ENCODE peak calls at places on chromosome 7, in four cellular contexts. X is A549, K is upper lobe of left lung, R is K562. H is an unnamed sample.

GRCh38 chr7:33744293-33744692 is 161.0 kb upstream of the BMPER start:
- DNase-seq in K (no peak), R (peak; percentile 34), X (peak; percentile 48), H (peak; percentile 54)

GRCh38 chr7:155602750-155603149 is 41.7 kb upstream of the RBM33 start:
- DNase-seq in R (no peak), X (no peak), K (no peak), H (no peak)

GRCh38 chr7:16412535-16413247 is 8.6 kb downstream of the CRPPA start:
- DNase-seq in K (no peak), X (no peak), R (no peak), H (no peak)

GRCh38 chr7:93921190-93921585 is 347 bp upstream of the GNG11 start:
- DNase-seq in X (peak; percentile 25), R (no peak), K (no peak), H (no peak)

GRCh38 chr7:81929386-81929785 is 159.5 kb upstream of the HGF start:
- DNase-seq in K (no peak), X (no peak), R (no peak), H (no peak)

GRCh38 chr7:98864726-98865420 is 4.9 kb downstream of the TMEM130 start:
- DNase-seq in K (no peak), X (no peak), R (no peak), H (no peak)

GRCh38 chr7:95102662-95103061 is 195.3 kb downstream of the PPP1R9A start:
- DNase-seq in K (no peak), R (no peak), X (peak; percentile 17), H (no peak)

GRCh38 chr7:104973227-104973626 is 40.8 kb upstream of the KMT2E start:
- DNase-seq in K (no peak), R (no peak), X (no peak), H (no peak)

GRCh38 chr7:50533849-50534248 is 31.4 kb downstream of the DDC start:
- DNase-seq in X (peak; percentile 42), K (no peak), R (no peak), H (no peak)

GRCh38 chr7:20331231-20331880 is 656 bp downstream of the ITGB8 start:
- DNase-seq in K (peak; percentile 27), X (peak; percentile 14), R (no peak), H (peak; percentile 43)

GRCh38 chr7:129786825-129787563 is 165.8 kb downstream of the UBE2H start:
- DNase-seq in X (no peak), K (no peak), R (no peak), H (no peak)

GRCh38 chr7:131657881-131658280 is 101.5 kb upstream of the PODXL start:
- DNase-seq in R (no peak), K (no peak), X (no peak), H (no peak)

GRCh38 chr7:38584443-38585210 is 46.5 kb downstream of the AMPH start:
- DNase-seq in X (no peak), K (no peak), R (no peak), H (peak; percentile 49)

GRCh38 chr7:34107306-34107705 is 202.0 kb downstream of the BMPER start:
- DNase-seq in X (no peak), K (no peak), R (no peak), H (no peak)

GRCh38 chr7:151247611-151248176 is 800 bp downstream of the SMARCD3 start:
- DNase-seq in R (peak; percentile 43), X (no peak), K (no peak), H (no peak)

GRCh38 chr7:95543312-95543711 is 53.0 kb downstream of the PDK4 start:
- DNase-seq in K (no peak), X (no peak), R (no peak), H (no peak)

GRCh38 chr7:49986191-49986590 is 106.9 kb downstream of the ZPBP start:
- DNase-seq in X (no peak), R (no peak), K (no peak), H (no peak)

GRCh38 chr7:106609416-106609815 is 51.5 kb downstream of the CCDC71L start:
- DNase-seq in X (no peak), R (no peak), K (no peak), H (no peak)

GRCh38 chr7:114930107-114930521 is 8.2 kb downstream of the MDFIC start:
- DNase-seq in X (no peak), K (no peak), R (no peak), H (no peak)

GRCh38 chr7:151115121-151115835 is 29.0 kb downstream of the AGAP3 start:
- DNase-seq in R (no peak), K (no peak), X (no peak), H (no peak)

GRCh38 chr7:82624337-82624736 is 180.8 kb upstream of the CACNA2D1 start:
- DNase-seq in R (no peak), X (no peak), K (no peak), H (no peak)

GRCh38 chr7:34096135-34096775 is 190.9 kb downstream of the BMPER start:
- DNase-seq in R (no peak), K (peak; percentile 31), X (peak; percentile 11), H (peak; percentile 52)

GRCh38 chr7:67525588-67525987 is 529.0 kb downstream of the TYW1 start:
- DNase-seq in X (no peak), R (no peak), K (no peak), H (no peak)

GRCh38 chr7:35816514-35816913 is 15.7 kb downstream of the SEPTIN7 start:
- DNase-seq in K (no peak), X (no peak), R (no peak), H (no peak)

GRCh38 chr7:149814494-149814893 is 23.7 kb upstream of the ZNF862 start:
- DNase-seq in R (no peak), K (no peak), X (no peak), H (no peak)

GRCh38 chr7:149196151-149196704 is 882 bp downstream of the ZNF282 start:
- DNase-seq in K (no peak), R (peak; percentile 40), X (peak; percentile 18), H (no peak)

GRCh38 chr7:3289996-3290395 is 11.1 kb upstream of the SDK1 start:
- DNase-seq in R (no peak), X (no peak), K (no peak), H (no peak)

GRCh38 chr7:5495581-5496375 is 72.1 kb upstream of the TNRC18 start:
- DNase-seq in X (no peak), R (no peak), K (no peak), H (no peak)

GRCh38 chr7:33733865-33734650 is 171.3 kb upstream of the BMPER start:
- DNase-seq in R (no peak), X (no peak), K (peak; percentile 37), H (no peak)

GRCh38 chr7:77444123-77444522 is 28.0 kb upstream of the GSAP start:
- DNase-seq in X (no peak), R (no peak), K (peak; percentile 59), H (no peak)

GRCh38 chr7:45001138-45001694 is 1.2 kb downstream of the CCM2 start:
- DNase-seq in X (no peak), K (peak; percentile 41), R (peak; percentile 85), H (peak; percentile 33)
- TF ChIP-seq POLR2A in X (no peak), K (no peak), R (peak; percentile 16), H (no peak)

DNA sequence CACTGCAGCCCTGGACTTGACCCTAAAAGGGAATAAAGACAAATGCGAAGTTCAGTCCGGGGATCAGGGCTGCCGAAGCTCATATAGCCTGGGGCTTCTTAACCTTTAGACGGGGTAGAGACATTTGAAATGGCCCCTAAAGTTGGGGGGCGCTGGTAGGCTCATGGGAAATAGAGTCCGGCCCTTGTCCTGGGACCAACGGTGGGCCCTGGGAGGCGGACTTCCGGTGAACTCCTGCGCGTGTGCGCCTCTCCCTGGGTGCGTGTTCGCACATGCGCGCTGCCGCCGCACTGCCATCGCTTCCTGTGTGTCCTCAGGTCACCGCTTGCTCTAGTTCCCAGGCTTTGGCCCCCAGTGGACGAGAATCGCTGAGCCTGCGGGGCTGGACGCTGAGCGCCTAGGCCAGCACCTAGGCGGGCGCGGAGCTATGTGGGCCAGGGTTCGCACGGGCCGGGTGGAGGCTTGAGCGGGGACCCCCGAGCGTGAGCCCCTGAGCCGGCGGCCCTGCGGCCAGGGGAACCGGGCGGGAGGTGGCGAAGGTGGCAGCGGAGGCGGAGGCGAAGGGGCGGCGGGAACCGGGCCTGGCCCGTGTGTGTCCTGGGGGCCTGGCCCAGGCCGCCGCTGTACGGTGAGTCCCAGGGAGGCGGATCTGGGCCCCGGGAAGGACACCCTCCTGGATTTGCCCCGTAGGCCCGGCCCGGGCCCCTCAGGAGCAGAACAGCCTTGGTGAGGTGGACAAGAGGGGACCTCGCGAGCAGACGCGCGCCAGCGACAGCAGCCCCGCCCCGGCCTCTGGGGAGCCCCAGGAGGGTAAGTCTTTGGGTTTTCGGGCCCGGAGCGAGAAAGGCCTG is 23.0 kb upstream of the ZNF12 start:
- DNase-seq in K (peak; percentile 94), X (peak; percentile 94), R (peak; percentile 97), H (peak; percentile 93)
- TF ChIP-seq POLR2A in K (peak; percentile 30), X (peak; percentile 82), R (peak; percentile 82), H (peak; percentile 97)

GRCh38 chr7:26197153-26198115 is 3.1 kb downstream of the HNRNPA2B1 start:
- DNase-seq in K (no peak), R (peak; percentile 21), X (no peak), H (no peak)

GRCh38 chr7:26195182-26195581 is 5.4 kb downstream of the HNRNPA2B1 start:
- DNase-seq in R (no peak), K (no peak), X (no peak), H (no peak)

GRCh38 chr7:26193432-26194206 is 6.9 kb downstream of the HNRNPA2B1 start:
- DNase-seq in K (no peak), X (no peak), R (no peak), H (no peak)

GRCh38 chr7:26196305-26196704 is 4.2 kb downstream of the HNRNPA2B1 start:
- DNase-seq in X (no peak), K (no peak), R (no peak), H (no peak)

GRCh38 chr7:26195867-26196266 is 4.7 kb downstream of the HNRNPA2B1 start:
- DNase-seq in K (no peak), R (no peak), X (no peak), H (no peak)
- TF ChIP-seq POLR2A in K (no peak), R (no peak), X (no peak), H (no peak)

GRCh38 chr7:30285067-30285530 is 702 bp downstream of the ZNRF2 start:
- DNase-seq in R (no peak), K (peak; percentile 28), X (no peak), H (peak; percentile 25)

GRCh38 chr7:30282735-30283134 is 1.7 kb upstream of the ZNRF2 start:
- DNase-seq in K (no peak), R (no peak), X (no peak), H (no peak)

GRCh38 chr7:30285531-30286284 is 1.3 kb downstream of the ZNRF2 start:
- DNase-seq in X (peak; percentile 59), K (peak; percentile 49), R (peak; percentile 71), H (peak; percentile 30)

GRCh38 chr7:30286749-30287148 is 2.4 kb downstream of the ZNRF2 start:
- DNase-seq in X (no peak), R (no peak), K (no peak), H (no peak)

GRCh38 chr7:30284298-30285066 is at the start of gene ZNRF2:
- DNase-seq in K (peak; percentile 100), R (peak; percentile 99), X (peak; percentile 100), H (peak; percentile 99)
- TF ChIP-seq POLR2A in K (peak; percentile 81), R (peak; percentile 56), X (peak; percentile 52), H (peak; percentile 68)